ENCODE peak calls at places on chromosome 6, in eight cellular contexts. R is GM03348, L is psoas muscle, Q is endothelial cell, X is HCT116, G is T-helper 1 cell, F is cardiac muscle cell, H is right cardiac atrium. B is an unnamed sample.

GRCh38 chr6:13711726-13712484 is at the start of gene RANBP9:
- DNase-seq in R (peak; percentile 96), L (peak; percentile 91), Q (peak; percentile 90), X (peak; percentile 75), G (peak; percentile 82), F (peak; percentile 94), H (peak; percentile 95), B (peak; percentile 70)

GRCh38 chr6:16224409-16224808 is 14.0 kb upstream of the GMPR start:
- DNase-seq in R (no peak), L (no peak), Q (no peak), X (no peak), G (no peak), F (no peak), H (no peak), B (no peak)

GRCh38 chr6:2791124-2792050 is 26.2 kb downstream of the WRNIP1 start:
- DNase-seq in R (peak; percentile 89), L (peak; percentile 47), Q (peak; percentile 66), X (peak; percentile 75), G (peak; percentile 30), F (peak; percentile 79), H (peak; percentile 72), B (peak; percentile 49)

GRCh38 chr6:167512926-167513325 is 188.0 kb downstream of the TTLL2 start:
- DNase-seq in R (no peak), L (no peak), Q (no peak), X (no peak), G (no peak), F (no peak), H (no peak), B (no peak)

GRCh38 chr6:20188630-20189075 is 23.6 kb downstream of the MBOAT1 start:
- DNase-seq in R (no peak), L (no peak), Q (no peak), X (no peak), G (no peak), F (no peak), H (no peak), B (no peak)

GRCh38 chr6:90424580-90424979 is 127.9 kb upstream of the BACH2 start:
- DNase-seq in R (no peak), L (no peak), Q (no peak), X (no peak), G (no peak), F (no peak), H (no peak), B (no peak)

GRCh38 chr6:1771324-1771723 is 161.6 kb downstream of the FOXC1 start:
- DNase-seq in R (no peak), L (no peak), Q (no peak), X (no peak), G (no peak), F (no peak), H (no peak), B (no peak)

GRCh38 chr6:52929321-52930164 is 20.0 kb upstream of the GSTA3 start:
- DNase-seq in R (peak; percentile 74), L (no peak), Q (no peak), X (peak; percentile 22), G (no peak), F (no peak), H (no peak), B (peak; percentile 24)

GRCh38 chr6:14711056-14711703 is 534.7 kb upstream of the JARID2 start:
- DNase-seq in R (peak; percentile 65), L (no peak), Q (peak; percentile 41), X (no peak), G (no peak), F (peak; percentile 40), H (no peak), B (no peak)

GRCh38 chr6:68313911-68314310 is 321.2 kb upstream of the ADGRB3 start:
- DNase-seq in R (no peak), L (no peak), Q (no peak), X (no peak), G (no peak), F (peak; percentile 4), H (no peak), B (peak; percentile 9)

GRCh38 chr6:54059683-54060082 is 51.6 kb upstream of the MLIP start:
- DNase-seq in R (no peak), L (no peak), Q (no peak), X (no peak), G (no peak), F (no peak), H (no peak), B (no peak)

GRCh38 chr6:1422290-1422689 is 32.9 kb downstream of the FOXF2 start:
- DNase-seq in R (no peak), L (no peak), Q (no peak), X (no peak), G (no peak), F (no peak), H (no peak), B (no peak)

GRCh38 chr6:26284537-26285142 is 80.4 kb upstream of the BTN3A2 start:
- DNase-seq in R (peak; percentile 44), L (peak; percentile 50), Q (peak; percentile 36), X (no peak), G (peak; percentile 31), F (peak; percentile 66), H (peak; percentile 83), B (no peak)

GRCh38 chr6:36353411-36353915 is 16.8 kb upstream of the BNIP5 start:
- DNase-seq in R (no peak), L (no peak), Q (no peak), X (no peak), G (no peak), F (no peak), H (no peak), B (peak; percentile 70)

GRCh38 chr6:43367245-43367984 is 2.0 kb downstream of the ZNF318 start:
- DNase-seq in R (no peak), L (no peak), Q (no peak), X (no peak), G (no peak), F (no peak), H (no peak), B (no peak)

GRCh38 chr6:157885211-157885788 is 62.3 kb downstream of the SNX9 start:
- DNase-seq in R (no peak), L (no peak), Q (no peak), X (no peak), G (peak; percentile 46), F (no peak), H (no peak), B (no peak)

GRCh38 chr6:167691566-167692312 is 135.0 kb upstream of the AFDN start:
- DNase-seq in R (no peak), L (no peak), Q (no peak), X (no peak), G (no peak), F (no peak), H (no peak), B (no peak)

GRCh38 chr6:170362121-170362520 is 55.6 kb downstream of the FAM120B start:
- DNase-seq in R (no peak), L (no peak), Q (no peak), X (no peak), G (no peak), F (no peak), H (no peak), B (no peak)

GRCh38 chr6:7131390-7131789 is 23.6 kb downstream of the RREB1 start:
- DNase-seq in R (no peak), L (no peak), Q (no peak), X (no peak), G (no peak), F (no peak), H (no peak), B (no peak)

GRCh38 chr6:36268478-36269248 is 1.2 kb upstream of the PNPLA1 start:
- DNase-seq in R (peak; percentile 58), L (no peak), Q (no peak), X (no peak), G (no peak), F (no peak), H (no peak), B (no peak)

GRCh38 chr6:30613251-30614043 is 3.6 kb downstream of the PPP1R10 start:
- DNase-seq in R (no peak), L (no peak), Q (no peak), X (no peak), G (no peak), F (no peak), H (no peak), B (no peak)

GRCh38 chr6:61886608-61887259 is 399.3 kb downstream of the KHDRBS2 start:
- DNase-seq in R (no peak), L (no peak), Q (no peak), X (no peak), G (no peak), F (peak; percentile 22), H (no peak), B (no peak)

GRCh38 chr6:163719028-163719742 is 304.7 kb downstream of the QKI start:
- DNase-seq in R (no peak), L (no peak), Q (no peak), X (no peak), G (no peak), F (no peak), H (no peak), B (no peak)

GRCh38 chr6:145294942-145295341 is 440.4 kb downstream of the EPM2A start:
- DNase-seq in R (no peak), L (no peak), Q (no peak), X (no peak), G (no peak), F (no peak), H (no peak), B (no peak)

GRCh38 chr6:10951675-10952282 is 64.9 kb downstream of the SYCP2L start:
- DNase-seq in R (peak; percentile 71), L (no peak), Q (peak; percentile 9), X (no peak), G (no peak), F (peak; percentile 24), H (no peak), B (peak; percentile 31)

GRCh38 chr6:104134876-104135275 is 724.8 kb downstream of the HACE1 start:
- DNase-seq in R (no peak), L (no peak), Q (no peak), X (no peak), G (no peak), F (no peak), H (no peak), B (no peak)

GRCh38 chr6:149235130-149235561 is 82.4 kb upstream of the TAB2 start:
- DNase-seq in R (no peak), L (no peak), Q (no peak), X (peak; percentile 82), G (no peak), F (no peak), H (peak; percentile 60), B (peak; percentile 58)

GRCh38 chr6:6891074-6891754 is 216.5 kb upstream of the RREB1 start:
- DNase-seq in R (no peak), L (no peak), Q (no peak), X (no peak), G (no peak), F (no peak), H (no peak), B (no peak)

GRCh38 chr6:132130530-132131298 is 179.5 kb upstream of the CCN2 start:
- DNase-seq in R (peak; percentile 56), L (peak; percentile 23), Q (no peak), X (no peak), G (no peak), F (no peak), H (peak; percentile 83), B (peak; percentile 56)

GRCh38 chr6:50007821-50008220 is 14.0 kb downstream of the DEFB110 start:
- DNase-seq in R (peak; percentile 6), L (no peak), Q (no peak), X (no peak), G (no peak), F (no peak), H (no peak), B (peak; percentile 2)

GRCh38 chr6:132300323-132300949 is 100.8 kb downstream of the MOXD1 start:
- DNase-seq in R (peak; percentile 61), L (no peak), Q (peak; percentile 28), X (peak; percentile 40), G (no peak), F (peak; percentile 78), H (peak; percentile 38), B (peak; percentile 45)

GRCh38 chr6:112626468-112627082 is 279.4 kb downstream of the RFPL4B start:
- DNase-seq in R (peak; percentile 45), L (no peak), Q (no peak), X (no peak), G (no peak), F (no peak), H (no peak), B (no peak)

GRCh38 chr6:113271437-113271836 is 585.7 kb upstream of the MARCKS start:
- DNase-seq in R (peak; percentile 19), L (no peak), Q (no peak), X (no peak), G (no peak), F (no peak), H (no peak), B (no peak)

GRCh38 chr6:45651301-45651700 is 273.6 kb upstream of the SUPT3H start:
- DNase-seq in R (no peak), L (no peak), Q (no peak), X (no peak), G (no peak), F (no peak), H (no peak), B (no peak)

B was measured in astrocyte of the cerebellum.